ENCODE peak calls at places on chromosome 17, in nine cellular contexts. One of them, this sample, is unnamed.
A peak's percentile ranks its signal among the peaks of the same experiment; 100 is the strongest.

GRCh38 chr17:42886283-42887176 is 14.1 kb upstream of the G6PC1 start:
- DNase-seq in activated CD4-positive, alpha-beta T cell treated with anti-CD3 and anti-CD28 coated beads, Interleukin-2, amount 50 U/mL, for 1 hour: no peak
- DNase-seq in activated effector memory CD4-positive, alpha-beta T cell treated with Interleukin-2 at 50 U/mL for 16 hours: no peak
- DNase-seq in central memory CD4-positive, alpha-beta T cell: no peak
- DNase-seq in AG09319: no peak
- DNase-seq in colonic mucosa: no peak
- DNase-seq in memory B cell: no peak
- DNase-seq in stimulated activated naive CD4-positive, alpha-beta T cell: no peak
- DNase-seq in effector CD4-positive, alpha-beta T cell: no peak
- DNase-seq in this sample: no peak

GRCh38 chr17:27621557-27621956 is 9.4 kb upstream of the LGALS9 start:
- DNase-seq in AG09319: no peak
- DNase-seq in central memory CD4-positive, alpha-beta T cell: no peak
- DNase-seq in activated effector memory CD4-positive, alpha-beta T cell treated with Interleukin-2 at 50 U/mL for 16 hours: no peak
- DNase-seq in stimulated activated naive CD4-positive, alpha-beta T cell: no peak
- DNase-seq in effector CD4-positive, alpha-beta T cell: no peak
- DNase-seq in colonic mucosa: no peak
- DNase-seq in activated CD4-positive, alpha-beta T cell treated with anti-CD3 and anti-CD28 coated beads, Interleukin-2, amount 50 U/mL, for 1 hour: no peak
- DNase-seq in memory B cell: no peak
- DNase-seq in this sample: no peak

GRCh38 chr17:57552114-57552601 is 192.9 kb downstream of the CCDC182 start:
- DNase-seq in effector CD4-positive, alpha-beta T cell: no peak
- DNase-seq in AG09319: no peak
- DNase-seq in activated CD4-positive, alpha-beta T cell treated with anti-CD3 and anti-CD28 coated beads, Interleukin-2, amount 50 U/mL, for 1 hour: no peak
- DNase-seq in stimulated activated naive CD4-positive, alpha-beta T cell: peak; percentile 16
- DNase-seq in activated effector memory CD4-positive, alpha-beta T cell treated with Interleukin-2 at 50 U/mL for 16 hours: no peak
- DNase-seq in colonic mucosa: no peak
- DNase-seq in memory B cell: peak; percentile 52
- DNase-seq in central memory CD4-positive, alpha-beta T cell: no peak
- DNase-seq in this sample: peak; percentile 22

GRCh38 chr17:74962622-74963394 is 9.8 kb downstream of the HID1 start:
- DNase-seq in colonic mucosa: no peak
- DNase-seq in activated effector memory CD4-positive, alpha-beta T cell treated with Interleukin-2 at 50 U/mL for 16 hours: no peak
- DNase-seq in memory B cell: no peak
- DNase-seq in activated CD4-positive, alpha-beta T cell treated with anti-CD3 and anti-CD28 coated beads, Interleukin-2, amount 50 U/mL, for 1 hour: no peak
- DNase-seq in central memory CD4-positive, alpha-beta T cell: no peak
- DNase-seq in stimulated activated naive CD4-positive, alpha-beta T cell: no peak
- DNase-seq in effector CD4-positive, alpha-beta T cell: no peak
- DNase-seq in AG09319: no peak
- DNase-seq in this sample: no peak

GRCh38 chr17:76887809-76888208 is 19.6 kb downstream of the MGAT5B start:
- DNase-seq in activated CD4-positive, alpha-beta T cell treated with anti-CD3 and anti-CD28 coated beads, Interleukin-2, amount 50 U/mL, for 1 hour: no peak
- DNase-seq in memory B cell: no peak
- DNase-seq in AG09319: no peak
- DNase-seq in central memory CD4-positive, alpha-beta T cell: no peak
- DNase-seq in effector CD4-positive, alpha-beta T cell: no peak
- DNase-seq in activated effector memory CD4-positive, alpha-beta T cell treated with Interleukin-2 at 50 U/mL for 16 hours: no peak
- DNase-seq in colonic mucosa: no peak
- DNase-seq in stimulated activated naive CD4-positive, alpha-beta T cell: no peak
- DNase-seq in this sample: no peak

GRCh38 chr17:70296456-70296855 is 127.1 kb downstream of the KCNJ2 start:
- DNase-seq in memory B cell: no peak
- DNase-seq in colonic mucosa: no peak
- DNase-seq in stimulated activated naive CD4-positive, alpha-beta T cell: no peak
- DNase-seq in central memory CD4-positive, alpha-beta T cell: no peak
- DNase-seq in AG09319: no peak
- DNase-seq in effector CD4-positive, alpha-beta T cell: no peak
- DNase-seq in activated CD4-positive, alpha-beta T cell treated with anti-CD3 and anti-CD28 coated beads, Interleukin-2, amount 50 U/mL, for 1 hour: no peak
- DNase-seq in activated effector memory CD4-positive, alpha-beta T cell treated with Interleukin-2 at 50 U/mL for 16 hours: no peak
- DNase-seq in this sample: no peak

GRCh38 chr17:51028176-51028863 is 92.3 kb downstream of the SPAG9 start:
- DNase-seq in colonic mucosa: no peak
- DNase-seq in memory B cell: no peak
- DNase-seq in activated CD4-positive, alpha-beta T cell treated with anti-CD3 and anti-CD28 coated beads, Interleukin-2, amount 50 U/mL, for 1 hour: no peak
- DNase-seq in effector CD4-positive, alpha-beta T cell: no peak
- DNase-seq in stimulated activated naive CD4-positive, alpha-beta T cell: no peak
- DNase-seq in AG09319: no peak
- DNase-seq in activated effector memory CD4-positive, alpha-beta T cell treated with Interleukin-2 at 50 U/mL for 16 hours: no peak
- DNase-seq in central memory CD4-positive, alpha-beta T cell: no peak
- DNase-seq in this sample: no peak

GRCh38 chr17:3512512-3513171 is 36.8 kb downstream of the ASPA start:
- DNase-seq in activated CD4-positive, alpha-beta T cell treated with anti-CD3 and anti-CD28 coated beads, Interleukin-2, amount 50 U/mL, for 1 hour: no peak
- DNase-seq in central memory CD4-positive, alpha-beta T cell: no peak
- DNase-seq in memory B cell: no peak
- DNase-seq in AG09319: no peak
- DNase-seq in effector CD4-positive, alpha-beta T cell: no peak
- DNase-seq in activated effector memory CD4-positive, alpha-beta T cell treated with Interleukin-2 at 50 U/mL for 16 hours: no peak
- DNase-seq in colonic mucosa: peak; percentile 38
- DNase-seq in stimulated activated naive CD4-positive, alpha-beta T cell: no peak
- DNase-seq in this sample: no peak

GRCh38 chr17:72560303-72561247 is 439.8 kb downstream of the SOX9 start:
- DNase-seq in AG09319: peak; percentile 12
- DNase-seq in memory B cell: peak; percentile 36
- DNase-seq in central memory CD4-positive, alpha-beta T cell: peak; percentile 35
- DNase-seq in activated effector memory CD4-positive, alpha-beta T cell treated with Interleukin-2 at 50 U/mL for 16 hours: peak; percentile 18
- DNase-seq in effector CD4-positive, alpha-beta T cell: peak; percentile 11
- DNase-seq in stimulated activated naive CD4-positive, alpha-beta T cell: peak; percentile 67
- DNase-seq in colonic mucosa: peak; percentile 86
- DNase-seq in activated CD4-positive, alpha-beta T cell treated with anti-CD3 and anti-CD28 coated beads, Interleukin-2, amount 50 U/mL, for 1 hour: peak; percentile 30
- DNase-seq in this sample: no peak

GRCh38 chr17:76714822-76715461 is 4.2 kb upstream of the MXRA7 start:
- DNase-seq in memory B cell: peak; percentile 75
- DNase-seq in colonic mucosa: peak; percentile 83
- DNase-seq in activated effector memory CD4-positive, alpha-beta T cell treated with Interleukin-2 at 50 U/mL for 16 hours: peak; percentile 50
- DNase-seq in AG09319: no peak
- DNase-seq in stimulated activated naive CD4-positive, alpha-beta T cell: peak; percentile 78
- DNase-seq in activated CD4-positive, alpha-beta T cell treated with anti-CD3 and anti-CD28 coated beads, Interleukin-2, amount 50 U/mL, for 1 hour: peak; percentile 82
- DNase-seq in central memory CD4-positive, alpha-beta T cell: peak; percentile 60
- DNase-seq in effector CD4-positive, alpha-beta T cell: peak; percentile 79
- DNase-seq in this sample: peak; percentile 65

GRCh38 chr17:14143678-14144077 is 74.4 kb downstream of the COX10 start:
- DNase-seq in colonic mucosa: peak; percentile 32
- DNase-seq in effector CD4-positive, alpha-beta T cell: no peak
- DNase-seq in central memory CD4-positive, alpha-beta T cell: no peak
- DNase-seq in activated effector memory CD4-positive, alpha-beta T cell treated with Interleukin-2 at 50 U/mL for 16 hours: no peak
- DNase-seq in memory B cell: no peak
- DNase-seq in AG09319: no peak
- DNase-seq in stimulated activated naive CD4-positive, alpha-beta T cell: peak; percentile 5
- DNase-seq in activated CD4-positive, alpha-beta T cell treated with anti-CD3 and anti-CD28 coated beads, Interleukin-2, amount 50 U/mL, for 1 hour: no peak
- DNase-seq in this sample: no peak

GRCh38 chr17:46942441-46943217 is 19.7 kb downstream of the GOSR2 start:
- DNase-seq in effector CD4-positive, alpha-beta T cell: peak; percentile 20
- DNase-seq in memory B cell: peak; percentile 31
- DNase-seq in colonic mucosa: peak; percentile 71
- DNase-seq in AG09319: peak; percentile 38
- DNase-seq in stimulated activated naive CD4-positive, alpha-beta T cell: peak; percentile 27
- DNase-seq in central memory CD4-positive, alpha-beta T cell: peak; percentile 15
- DNase-seq in activated CD4-positive, alpha-beta T cell treated with anti-CD3 and anti-CD28 coated beads, Interleukin-2, amount 50 U/mL, for 1 hour: peak; percentile 42
- DNase-seq in activated effector memory CD4-positive, alpha-beta T cell treated with Interleukin-2 at 50 U/mL for 16 hours: peak; percentile 19
- DNase-seq in this sample: peak; percentile 21

GRCh38 chr17:28841901-28842281 is 699 bp downstream of the FAM222B start:
- DNase-seq in AG09319: no peak
- DNase-seq in colonic mucosa: no peak
- DNase-seq in stimulated activated naive CD4-positive, alpha-beta T cell: no peak
- DNase-seq in central memory CD4-positive, alpha-beta T cell: no peak
- DNase-seq in activated effector memory CD4-positive, alpha-beta T cell treated with Interleukin-2 at 50 U/mL for 16 hours: no peak
- DNase-seq in activated CD4-positive, alpha-beta T cell treated with anti-CD3 and anti-CD28 coated beads, Interleukin-2, amount 50 U/mL, for 1 hour: no peak
- DNase-seq in memory B cell: no peak
- DNase-seq in effector CD4-positive, alpha-beta T cell: no peak
- DNase-seq in this sample: no peak

GRCh38 chr17:44900894-44901293 is 1.6 kb upstream of the EFTUD2 start:
- DNase-seq in memory B cell: no peak
- DNase-seq in activated CD4-positive, alpha-beta T cell treated with anti-CD3 and anti-CD28 coated beads, Interleukin-2, amount 50 U/mL, for 1 hour: no peak
- DNase-seq in stimulated activated naive CD4-positive, alpha-beta T cell: no peak
- DNase-seq in central memory CD4-positive, alpha-beta T cell: no peak
- DNase-seq in activated effector memory CD4-positive, alpha-beta T cell treated with Interleukin-2 at 50 U/mL for 16 hours: no peak
- DNase-seq in AG09319: no peak
- DNase-seq in colonic mucosa: no peak
- DNase-seq in effector CD4-positive, alpha-beta T cell: no peak
- DNase-seq in this sample: no peak

GRCh38 chr17:40349477-40350409 is 14.8 kb downstream of the GJD3 start:
- DNase-seq in colonic mucosa: peak; percentile 50
- DNase-seq in activated effector memory CD4-positive, alpha-beta T cell treated with Interleukin-2 at 50 U/mL for 16 hours: no peak
- DNase-seq in effector CD4-positive, alpha-beta T cell: no peak
- DNase-seq in central memory CD4-positive, alpha-beta T cell: no peak
- DNase-seq in memory B cell: no peak
- DNase-seq in activated CD4-positive, alpha-beta T cell treated with anti-CD3 and anti-CD28 coated beads, Interleukin-2, amount 50 U/mL, for 1 hour: no peak
- DNase-seq in stimulated activated naive CD4-positive, alpha-beta T cell: no peak
- DNase-seq in AG09319: no peak
- DNase-seq in this sample: no peak

GRCh38 chr17:80848449-80849102 is 143.1 kb upstream of the CHMP6 start:
- DNase-seq in activated effector memory CD4-positive, alpha-beta T cell treated with Interleukin-2 at 50 U/mL for 16 hours: no peak
- DNase-seq in stimulated activated naive CD4-positive, alpha-beta T cell: no peak
- DNase-seq in AG09319: no peak
- DNase-seq in activated CD4-positive, alpha-beta T cell treated with anti-CD3 and anti-CD28 coated beads, Interleukin-2, amount 50 U/mL, for 1 hour: no peak
- DNase-seq in colonic mucosa: no peak
- DNase-seq in effector CD4-positive, alpha-beta T cell: no peak
- DNase-seq in central memory CD4-positive, alpha-beta T cell: no peak
- DNase-seq in memory B cell: no peak
- DNase-seq in this sample: no peak

GRCh38 chr17:82859431-82860403 is 19.9 kb upstream of the ZNF750 start:
- DNase-seq in stimulated activated naive CD4-positive, alpha-beta T cell: peak; percentile 48
- DNase-seq in AG09319: no peak
- DNase-seq in colonic mucosa: no peak
- DNase-seq in activated effector memory CD4-positive, alpha-beta T cell treated with Interleukin-2 at 50 U/mL for 16 hours: peak; percentile 51
- DNase-seq in central memory CD4-positive, alpha-beta T cell: peak; percentile 61
- DNase-seq in activated CD4-positive, alpha-beta T cell treated with anti-CD3 and anti-CD28 coated beads, Interleukin-2, amount 50 U/mL, for 1 hour: peak; percentile 59
- DNase-seq in memory B cell: no peak
- DNase-seq in effector CD4-positive, alpha-beta T cell: peak; percentile 47
- DNase-seq in this sample: peak; percentile 53